ENCODE peak calls at places on chromosomes 1 and 21, in seven cellular contexts. O is K562, A is transverse colon, I is sigmoid colon, F is HepG2, S is ovary, K is suprapubic skin. H is an unnamed sample. For H3K27me3, the result is how much of the 10 kb centered on the place peaks cover.

GRCh38 chr1:226125097-226125630 is 61.4 kb downstream of the ACBD3 start:
- DNase-seq in I (peak), S (peak), A (peak), K (peak), F (peak), O (peak), H (no peak)

GRCh38 chr1:101316276-101316675 is 79.5 kb downstream of the S1PR1 start:
- DNase-seq in S (no peak), A (no peak), I (no peak), F (no peak), O (no peak), K (no peak), H (no peak)

GRCh38 chr1:79037085-79037484 is 30.6 kb upstream of the ADGRL4 start:
- DNase-seq in S (no peak), I (no peak), O (no peak), F (no peak), K (no peak), A (no peak), H (no peak)

GRCh38 chr1:223248001-223248786 is 105.1 kb upstream of the TLR5 start:
- DNase-seq in K (no peak), F (no peak), O (no peak), I (no peak), A (no peak), S (no peak), H (no peak)

GRCh38 chr1:112011231-112011630 is 21.8 kb upstream of the KCND3 start:
- DNase-seq in F (no peak), K (no peak), O (no peak), I (peak), S (no peak), A (no peak), H (no peak)

GRCh38 chr1:147627435-147628110 is 42.8 kb downstream of the ACP6 start:
- DNase-seq in F (peak), O (peak), S (peak), I (no peak), A (peak), K (no peak), H (no peak)

GRCh38 chr21:41766051-41766882 is 585 bp downstream of the RIPK4 start:
- DNase-seq in K (no peak), I (peak), F (no peak), A (no peak), S (no peak), O (no peak), H (no peak)

GRCh38 chr1:216542263-216542662 is 119.0 kb upstream of the USH2A start:
- DNase-seq in I (no peak), S (no peak), A (no peak), O (no peak), F (no peak), K (no peak), H (no peak)

GRCh38 chr1:107683198-107683657 is 281.8 kb downstream of the VAV3 start:
- DNase-seq in S (no peak), K (no peak), I (no peak), O (no peak), F (peak), A (peak), H (no peak)

GRCh38 chr1:211210052-211210451 is 49.1 kb upstream of the RCOR3 start:
- DNase-seq in O (no peak), S (no peak), F (no peak), I (no peak), A (no peak), K (no peak), H (no peak)

GRCh38 chr1:108569097-108569728 is 9.3 kb downstream of the EEIG2 start:
- DNase-seq in K (no peak), A (no peak), F (no peak), O (no peak), I (no peak), S (no peak), H (no peak)

GRCh38 chr1:43442756-43443155 is 11.0 kb downstream of the HYI start:
- DNase-seq in S (peak), A (peak), F (no peak), K (peak), O (no peak), I (peak), H (no peak)

GRCh38 chr1:75341537-75341936 is 207.3 kb downstream of the LHX8 start:
- DNase-seq in O (no peak), I (no peak), A (no peak), K (no peak), S (no peak), F (no peak), H (no peak)

GRCh38 chr1:112840631-112841624 is 115.1 kb downstream of the SLC16A1 start:
- DNase-seq in S (no peak), F (no peak), K (no peak), O (no peak), A (no peak), I (no peak), H (no peak)

GRCh38 chr1:167219646-167220536 is 795 bp upstream of the POU2F1 start:
- DNase-seq in O (peak), A (peak), F (peak), K (peak), I (peak), S (peak), H (peak)

GRCh38 chr1:33680281-33680840 is 183.5 kb upstream of the HMGB4 start:
- DNase-seq in O (no peak), K (no peak), A (no peak), I (no peak), F (no peak), S (no peak), H (peak)

GRCh38 chr1:201376464-201377374 is 761 bp downstream of the TNNT2 start:
- DNase-seq in I (no peak), S (no peak), K (no peak), O (peak), F (peak), A (peak), H (no peak)

GRCh38 chr1:235168375-235168774 is 7.3 kb upstream of the RBM34 start:
- DNase-seq in F (no peak), K (no peak), S (no peak), A (no peak), I (no peak), O (no peak), H (no peak)

GRCh38 chr1:25797939-25798338 is 2.1 kb upstream of the SELENON start:
- DNase-seq in K (no peak), I (no peak), F (peak), S (no peak), A (no peak), O (peak), H (no peak)

GRCh38 chr1:244224487-244225430 is 173.7 kb downstream of the ZBTB18 start:
- DNase-seq in I (peak), S (no peak), K (no peak), A (peak), F (no peak), O (no peak), H (no peak)

GRCh38 chr1:202858306-202858705 is 30.6 kb downstream of the RABIF start:
- DNase-seq in S (no peak), F (no peak), O (no peak), K (no peak), I (peak), A (peak), H (no peak)

GRCh38 chr1:110205156-110205555 is 5.0 kb upstream of the KCNC4 start:
- DNase-seq in F (no peak), S (no peak), K (no peak), O (no peak), A (no peak), I (no peak), H (no peak)

GRCh38 chr1:209411491-209411929 is 172.0 kb upstream of the CAMK1G start:
- DNase-seq in F (no peak), I (no peak), O (no peak), K (no peak), A (no peak), S (no peak), H (no peak)

GRCh38 chr21:36725793-36726386 is 27.0 kb downstream of the SIM2 start:
- DNase-seq in S (no peak), A (peak), O (no peak), K (peak), I (peak), F (no peak), H (no peak)

GRCh38 chr1:169924063-169924462 is 30.4 kb upstream of the SCYL3 start:
- DNase-seq in K (no peak), I (no peak), F (no peak), A (no peak), O (no peak), S (no peak), H (no peak)

GRCh38 chr1:16367258-16367967 is 371 bp downstream of the SZRD1 start:
- DNase-seq in K (peak), F (peak), I (peak), A (peak), S (peak), O (peak), H (peak)

GRCh38 chr1:167457936-167458584 is 60.3 kb downstream of the CD247 start:
- DNase-seq in F (no peak), K (no peak), I (peak), S (no peak), O (no peak), A (no peak), H (no peak)

DNA sequence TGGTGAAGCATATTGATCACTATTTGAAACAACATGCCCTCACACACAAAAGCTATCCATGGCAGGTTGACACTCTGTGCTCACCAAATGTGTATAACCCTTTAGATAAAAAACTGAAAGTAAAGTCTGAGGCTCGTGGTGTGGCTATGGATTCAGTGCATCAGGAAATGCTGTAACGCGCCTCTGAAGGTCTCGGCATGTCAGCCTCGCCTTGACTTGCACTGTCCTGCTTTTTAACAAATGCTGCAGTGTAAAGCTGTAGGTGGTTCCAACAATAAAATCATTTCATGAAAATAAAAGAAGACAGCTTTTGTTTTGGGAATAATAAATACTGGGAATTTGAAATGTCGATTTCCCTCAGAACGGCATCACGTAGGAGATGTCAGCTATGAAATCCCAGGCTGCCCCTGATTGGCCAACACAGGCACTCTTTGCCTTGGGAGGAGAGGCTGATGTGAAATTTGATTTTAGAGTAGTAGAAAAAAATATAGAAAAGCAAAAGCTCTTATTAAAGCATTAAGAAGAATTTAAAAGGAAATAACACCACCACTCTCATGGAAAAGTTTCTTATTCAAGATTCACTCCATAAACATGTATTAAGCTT is 168.2 kb downstream of the DSCAM start:
- DNase-seq in K (no peak), F (no peak), O (no peak), A (no peak), S (no peak), I (no peak), H (no peak)
- TF ChIP-seq EP300 in K (no peak), F (no peak), O (no peak), A (no peak), S (no peak), I (no peak), H (no peak)

GRCh38 chr1:47238935-47239640 is 7.1 kb upstream of the TAL1 start:
- DNase-seq in I (no peak), O (peak), K (no peak), S (no peak), A (no peak), F (no peak), H (no peak)

GRCh38 chr1:47241114-47242113 is 9.4 kb upstream of the TAL1 start:
- DNase-seq in O (peak), K (no peak), S (no peak), F (no peak), I (no peak), A (no peak), H (no peak)

GRCh38 chr1:47249755-47250154 is 17.7 kb upstream of the TAL1 start:
- DNase-seq in O (no peak), S (no peak), I (no peak), F (no peak), K (no peak), A (no peak), H (no peak)

GRCh38 chr1:47243910-47244309 is 11.9 kb upstream of the TAL1 start:
- DNase-seq in I (no peak), F (no peak), A (no peak), K (no peak), O (no peak), S (no peak), H (no peak)

GRCh38 chr1:47244339-47244862 is 12.4 kb upstream of the TAL1 start:
- DNase-seq in I (no peak), A (no peak), K (no peak), O (no peak), S (no peak), F (no peak), H (no peak)
- H3K27me3 ChIP-seq in I (under half), A (under half), K (under half), O (under half), S (under half), F (under half), H (under half)

GRCh38 chr1:149997585-149998262 is 12.8 kb downstream of the OTUD7B start:
- DNase-seq in S (no peak), O (no peak), F (no peak), A (no peak), K (no peak), I (no peak), H (no peak)
- TF ChIP-seq EP300 in S (no peak), O (no peak), F (no peak), A (no peak), K (no peak), I (no peak), H (no peak)

GRCh38 chr1:13889495-13889894 is 189.5 kb downstream of the PRDM2 start:
- DNase-seq in F (no peak), S (no peak), O (no peak), I (no peak), K (no peak), A (no peak), H (no peak)
- H3K27me3 ChIP-seq in F (under half), S (under half), O (under half), I (under half), K (half or more), A (under half), H (half or more)

DNA sequence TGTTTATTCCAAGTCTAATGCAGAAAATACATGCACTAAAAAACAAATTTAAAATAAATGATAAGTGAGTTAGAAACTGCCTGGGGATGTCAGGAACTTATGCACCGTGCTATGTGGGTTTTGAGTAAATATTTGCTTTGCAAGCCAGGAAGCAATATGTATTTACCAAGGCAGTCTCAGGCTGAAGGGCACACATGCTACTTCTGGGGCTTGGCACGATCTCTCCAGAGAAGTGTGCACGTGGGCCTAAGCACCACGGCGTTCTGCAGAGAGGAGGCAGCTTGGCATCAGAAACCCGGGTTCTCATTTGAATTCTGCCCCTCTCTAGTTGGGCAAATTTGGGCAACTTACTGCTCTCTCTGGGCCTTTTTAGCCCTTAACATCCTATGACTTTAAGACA is 72.6 kb upstream of the ROR1 start:
- DNase-seq in F (no peak), K (no peak), I (peak), A (peak), S (no peak), O (no peak), H (no peak)
- TF ChIP-seq EP300 in F (no peak), K (no peak), I (no peak), A (no peak), S (no peak), O (no peak), H (no peak)

DNA sequence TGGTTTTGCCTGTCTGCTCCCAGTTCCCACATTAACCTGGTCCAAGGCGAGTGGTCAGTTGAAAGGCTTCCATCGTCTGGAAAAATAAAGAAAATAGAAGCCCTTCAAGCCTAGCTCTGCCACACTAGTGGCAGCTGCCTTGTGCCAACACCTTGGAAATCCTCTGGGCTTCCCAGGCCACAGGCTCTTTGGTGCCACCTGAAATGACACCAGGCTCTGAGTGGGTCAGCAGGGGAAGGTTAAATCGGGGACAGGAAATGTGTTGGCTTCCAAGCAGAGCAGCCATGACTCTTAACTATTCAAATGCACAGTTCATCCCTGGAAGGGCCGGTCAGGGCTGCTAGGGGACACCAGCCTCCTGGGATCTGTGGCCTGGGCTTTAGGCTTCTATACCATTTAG is 558.7 kb downstream of the MATN1 start:
- DNase-seq in K (no peak), I (no peak), O (no peak), S (no peak), A (no peak), F (no peak), H (peak)
- H3K27me3 ChIP-seq in K (under half), I (under half), O (under half), S (under half), A (under half), F (under half), H (under half)

GRCh38 chr1:44802306-44803061 is 2.3 kb downstream of the PLK3 start:
- DNase-seq in I (no peak), O (peak), F (no peak), A (no peak), S (peak), K (no peak), H (no peak)
- TF ChIP-seq EP300 in I (no peak), O (no peak), F (no peak), A (no peak), S (no peak), K (no peak), H (no peak)

GRCh38 chr21:33014331-33014730 is 11.4 kb upstream of the OLIG2 start:
- DNase-seq in I (no peak), A (no peak), F (no peak), O (no peak), K (no peak), S (no peak), H (no peak)
- H3K27me3 ChIP-seq in I (under half), A (half or more), F (under half), O (under half), K (half or more), S (under half), H (half or more)

DNA sequence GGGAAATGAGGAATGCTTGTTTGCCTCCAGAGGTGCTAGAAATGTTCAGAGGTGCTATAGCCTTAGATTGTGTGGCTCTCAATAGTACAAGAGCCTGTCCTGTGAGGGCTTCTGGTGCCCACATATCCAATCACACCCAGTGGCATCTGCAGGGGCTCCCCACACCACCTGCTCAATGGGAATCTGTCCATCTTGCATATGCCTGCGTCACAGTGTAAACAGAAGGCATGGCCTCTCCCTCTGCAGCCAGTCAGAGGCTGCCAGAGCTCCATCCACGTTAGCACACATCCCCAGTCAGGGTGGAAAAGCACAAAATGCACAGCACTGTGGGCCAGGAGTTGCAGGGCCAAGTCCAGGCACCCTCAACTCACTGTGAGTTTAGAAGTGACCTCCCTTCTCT is 113.6 kb upstream of the GRIK3 start:
- DNase-seq in I (no peak), O (no peak), K (peak), S (no peak), F (no peak), A (no peak), H (peak)
- TF ChIP-seq EP300 in I (no peak), O (no peak), K (no peak), S (no peak), F (no peak), A (no peak), H (no peak)

DNA sequence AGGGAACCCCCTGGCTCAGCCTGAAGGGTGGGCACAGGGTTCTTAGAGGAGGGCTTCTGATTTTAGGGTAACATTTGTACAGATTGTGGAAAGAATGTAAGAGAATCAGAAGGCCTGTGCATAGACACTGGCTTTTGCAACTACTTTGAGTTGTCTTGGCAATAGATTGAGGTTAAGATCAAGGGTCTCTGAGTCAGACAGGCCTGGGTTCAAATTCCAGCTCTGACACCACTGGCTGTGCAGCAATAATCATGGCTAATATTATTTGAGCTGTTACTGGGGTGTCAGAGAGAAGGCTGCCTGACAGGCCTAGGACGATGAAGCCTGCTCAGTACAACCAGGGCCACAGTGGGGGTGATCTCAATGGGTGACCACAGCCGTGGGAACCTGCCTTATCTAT is 97.6 kb downstream of the BEND5 start:
- DNase-seq in I (no peak), K (no peak), S (no peak), A (no peak), O (no peak), F (no peak), H (no peak)
- H3K27me3 ChIP-seq in I (under half), K (under half), S (under half), A (under half), O (under half), F (under half), H (under half)